ENCODE peak calls at places on chromosomes 11 and 22, in nine cellular contexts. M is fibroblast of pulmonary artery, C is occipital lobe, V is lung, W is brain microvascular endothelial cell, L is fibroblast of the aortic adventitia, O is substantia nigra, D is EL, I is AG04449. K is an unnamed sample.

GRCh38 chr22:39238966-39239510 is 5.7 kb downstream of the PDGFB start:
- DNase-seq in M (no peak), C (no peak), V (no peak), W (no peak), L (no peak), O (no peak), D (no peak), I (no peak), K (no peak)

GRCh38 chr11:120748485-120748814 is 236.9 kb downstream of the GRIK4 start:
- DNase-seq in M (no peak), C (no peak), V (no peak), W (no peak), L (no peak), O (no peak), D (no peak), I (no peak), K (no peak)

GRCh38 chr11:10050561-10050960 is 243.5 kb downstream of the SBF2 start:
- DNase-seq in M (peak; percentile 14), C (no peak), V (no peak), W (peak; percentile 31), L (peak; percentile 38), O (no peak), D (peak; percentile 59), I (no peak), K (no peak)

GRCh38 chr11:63837027-63837688 is 1.8 kb upstream of the MARK2 start:
- DNase-seq in M (peak; percentile 82), C (peak; percentile 49), V (peak; percentile 83), W (peak; percentile 64), L (peak; percentile 80), O (no peak), D (peak; percentile 75), I (no peak), K (peak; percentile 89)

GRCh38 chr11:95459268-95460040 is 228.5 kb upstream of the SESN3 start:
- DNase-seq in M (peak; percentile 63), C (no peak), V (no peak), W (no peak), L (peak; percentile 91), O (no peak), D (no peak), I (no peak), K (no peak)

GRCh38 chr22:38352436-38352835 is 35.2 kb upstream of the CSNK1E start:
- DNase-seq in M (no peak), C (no peak), V (no peak), W (no peak), L (no peak), O (no peak), D (no peak), I (no peak), K (peak; percentile 62)

GRCh38 chr22:27662359-27663030 is 139.1 kb downstream of the MN1 start:
- DNase-seq in M (peak; percentile 61), C (no peak), V (peak; percentile 37), W (no peak), L (peak; percentile 66), O (no peak), D (no peak), I (no peak), K (no peak)

GRCh38 chr11:112558691-112559090 is 298.0 kb upstream of the PLET1 start:
- DNase-seq in M (peak; percentile 46), C (no peak), V (no peak), W (peak; percentile 59), L (peak; percentile 27), O (no peak), D (peak; percentile 53), I (no peak), K (no peak)

GRCh38 chr11:106286881-106287504 is 209.5 kb downstream of the AASDHPPT start:
- DNase-seq in M (no peak), C (no peak), V (no peak), W (no peak), L (no peak), O (no peak), D (no peak), I (no peak), K (no peak)

GRCh38 chr11:69879734-69880005 is 60.5 kb upstream of the FGF3 start:
- DNase-seq in M (no peak), C (no peak), V (no peak), W (no peak), L (no peak), O (no peak), D (no peak), I (no peak), K (peak; percentile 53)

GRCh38 chr22:29320546-29320945 is 5.0 kb upstream of the RASL10A start:
- DNase-seq in M (no peak), C (no peak), V (no peak), W (no peak), L (no peak), O (no peak), D (no peak), I (no peak), K (no peak)

GRCh38 chr11:113372317-113372716 is 15.3 kb upstream of the ANKK1 start:
- DNase-seq in M (no peak), C (no peak), V (no peak), W (no peak), L (peak; percentile 13), O (no peak), D (no peak), I (no peak), K (no peak)

GRCh38 chr11:112756166-112756565 is 205.1 kb upstream of the NCAM1 start:
- DNase-seq in M (no peak), C (no peak), V (no peak), W (no peak), L (no peak), O (no peak), D (no peak), I (no peak), K (no peak)

GRCh38 chr11:121105063-121105480 is 4.0 kb downstream of the TECTA start:
- DNase-seq in M (peak; percentile 66), C (no peak), V (no peak), W (no peak), L (peak; percentile 69), O (no peak), D (no peak), I (no peak), K (peak; percentile 79)

GRCh38 chr22:44166877-44167276 is 13.8 kb upstream of the PARVG start:
- DNase-seq in M (no peak), C (no peak), V (no peak), W (no peak), L (no peak), O (no peak), D (no peak), I (no peak), K (no peak)

GRCh38 chr11:118435233-118435892 is 929 bp upstream of the KMT2A start:
- DNase-seq in M (peak; percentile 41), C (peak; percentile 45), V (peak; percentile 44), W (no peak), L (peak; percentile 30), O (no peak), D (peak; percentile 54), I (no peak), K (peak; percentile 79)

GRCh38 chr11:93493252-93493897 is 49.8 kb downstream of the SMCO4 start:
- DNase-seq in M (no peak), C (no peak), V (no peak), W (no peak), L (no peak), O (no peak), D (no peak), I (no peak), K (no peak)

GRCh38 chr22:42972592-42973535 is 42.1 kb downstream of the PACSIN2 start:
- DNase-seq in M (peak; percentile 36), C (no peak), V (no peak), W (no peak), L (no peak), O (no peak), D (no peak), I (no peak), K (peak; percentile 25)

GRCh38 chr22:20554824-20555223 is 47.4 kb downstream of the MED15 start:
- DNase-seq in M (no peak), C (no peak), V (no peak), W (no peak), L (no peak), O (no peak), D (no peak), I (no peak), K (no peak)

GRCh38 chr11:95790933-95791247 is 592 bp downstream of the CEP57 start:
- DNase-seq in M (peak; percentile 71), C (peak; percentile 53), V (peak; percentile 84), W (peak; percentile 59), L (peak; percentile 63), O (peak; percentile 15), D (peak; percentile 55), I (no peak), K (peak; percentile 85)

GRCh38 chr22:43792905-43793304 is 19.2 kb downstream of the EFCAB6 start:
- DNase-seq in M (no peak), C (no peak), V (no peak), W (no peak), L (no peak), O (no peak), D (no peak), I (no peak), K (no peak)

GRCh38 chr11:96551136-96551535 is 161.3 kb downstream of the JRKL start:
- DNase-seq in M (no peak), C (no peak), V (no peak), W (no peak), L (no peak), O (no peak), D (no peak), I (no peak), K (no peak)

GRCh38 chr22:31206896-31207687 is 5.0 kb upstream of the LIMK2 start:
- DNase-seq in M (peak; percentile 22), C (no peak), V (peak; percentile 89), W (no peak), L (peak; percentile 43), O (no peak), D (no peak), I (no peak), K (no peak)

GRCh38 chr11:61488651-61489291 is 19.8 kb upstream of the LRRC10B start:
- DNase-seq in M (peak; percentile 34), C (no peak), V (no peak), W (peak; percentile 28), L (peak; percentile 57), O (no peak), D (no peak), I (no peak), K (no peak)

K was measured in suprapubic skin.